ENCODE peak calls at places on chromosome 18, in ten cellular contexts. C, L, U, W, N, G, H, D, J and K are unnamed samples.

GRCh38 chr18:49510393-49511115 is 23.5 kb upstream of the C18orf32 start:
- DNase-seq in C (peak; percentile 39), L (no peak), U (peak; percentile 87), W (peak; percentile 40), N (no peak), G (peak; percentile 22), H (peak; percentile 55), D (peak; percentile 52), J (peak; percentile 62), K (peak; percentile 59)

GRCh38 chr18:75143851-75144250 is 65.1 kb downstream of the PTGR3 start:
- DNase-seq in C (no peak), L (no peak), U (no peak), W (no peak), N (no peak), G (no peak), H (no peak), D (no peak), J (no peak), K (no peak)

GRCh38 chr18:22108674-22109073 is 60.7 kb upstream of the GATA6 start:
- DNase-seq in C (no peak), L (no peak), U (no peak), W (no peak), N (no peak), G (no peak), H (no peak), D (peak; percentile 3), J (no peak), K (peak; percentile 36)

GRCh38 chr18:73043231-73044000 is 175.6 kb upstream of the NETO1 start:
- DNase-seq in C (no peak), L (no peak), U (peak; percentile 95), W (no peak), N (no peak), G (no peak), H (no peak), D (no peak), J (no peak), K (no peak)

GRCh38 chr18:25862881-25863600 is 227.4 kb downstream of the SS18 start:
- DNase-seq in C (no peak), L (no peak), U (no peak), W (no peak), N (no peak), G (no peak), H (no peak), D (no peak), J (no peak), K (peak; percentile 84)

GRCh38 chr18:41128545-41128944 is 826.5 kb upstream of the PIK3C3 start:
- DNase-seq in C (no peak), L (no peak), U (no peak), W (peak; percentile 68), N (no peak), G (no peak), H (no peak), D (peak; percentile 71), J (no peak), K (peak; percentile 57)

GRCh38 chr18:35415511-35416427 is 38.6 kb upstream of the ZNF396 start:
- DNase-seq in C (peak; percentile 23), L (no peak), U (no peak), W (peak; percentile 5), N (no peak), G (no peak), H (no peak), D (no peak), J (no peak), K (peak; percentile 13)

GRCh38 chr18:43893001-43893637 is 615.8 kb upstream of the SYT4 start:
- DNase-seq in C (peak; percentile 85), L (no peak), U (no peak), W (peak; percentile 92), N (no peak), G (no peak), H (no peak), D (peak; percentile 95), J (no peak), K (peak; percentile 96)

GRCh38 chr18:41146301-41146700 is 808.7 kb upstream of the PIK3C3 start:
- DNase-seq in C (no peak), L (no peak), U (peak; percentile 61), W (no peak), N (no peak), G (no peak), H (no peak), D (no peak), J (no peak), K (no peak)

GRCh38 chr18:24227976-24228660 is 89.3 kb downstream of the CABYR start:
- DNase-seq in C (peak; percentile 31), L (no peak), U (no peak), W (peak; percentile 83), N (no peak), G (no peak), H (no peak), D (peak; percentile 75), J (no peak), K (peak; percentile 76)

GRCh38 chr18:63869851-63870250 is 17.7 kb upstream of the SERPINB2 start:
- DNase-seq in C (no peak), L (no peak), U (no peak), W (peak; percentile 45), N (no peak), G (no peak), H (no peak), D (peak; percentile 70), J (no peak), K (peak; percentile 82)

GRCh38 chr18:22856870-22857269 is 76.3 kb upstream of the RBBP8 start:
- DNase-seq in C (no peak), L (no peak), U (no peak), W (no peak), N (no peak), G (no peak), H (no peak), D (no peak), J (no peak), K (no peak)

GRCh38 chr18:1779587-1779986 is 791.7 kb downstream of the METTL4 start:
- DNase-seq in C (no peak), L (no peak), U (no peak), W (no peak), N (no peak), G (no peak), H (no peak), D (no peak), J (no peak), K (peak; percentile 2)

GRCh38 chr18:40494603-40495002 is 1460.4 kb upstream of the PIK3C3 start:
- DNase-seq in C (no peak), L (no peak), U (no peak), W (no peak), N (no peak), G (no peak), H (no peak), D (no peak), J (no peak), K (no peak)

GRCh38 chr18:7288544-7288943 is 57.7 kb downstream of the LRRC30 start:
- DNase-seq in C (no peak), L (no peak), U (no peak), W (no peak), N (no peak), G (no peak), H (no peak), D (no peak), J (no peak), K (no peak)